ENCODE peak calls at places on chromosome 15, in six cellular contexts. M is WERI-Rb-1, F is choroid plexus epithelial cell, S is mucosa of descending colon, G is heart right ventricle, H is Panc1. A is an unnamed sample.

GRCh38 chr15:65869127-65869953 is at the start of gene RAB11A:
- DNase-seq in M (peak; percentile 98), F (peak; percentile 98), S (peak; percentile 95), G (peak; percentile 95), H (peak; percentile 71), A (peak; percentile 96)

GRCh38 chr15:56971571-56971970 is 53.1 kb downstream of the TCF12 start:
- DNase-seq in M (no peak), F (peak; percentile 43), S (no peak), G (no peak), H (no peak), A (peak; percentile 39)

GRCh38 chr15:85479071-85479647 is 98.8 kb downstream of the AKAP13 start:
- DNase-seq in M (no peak), F (peak; percentile 71), S (no peak), G (no peak), H (no peak), A (peak; percentile 75)

GRCh38 chr15:99279783-99280307 is 28.6 kb downstream of the LRRC28 start:
- DNase-seq in M (no peak), F (no peak), S (no peak), G (no peak), H (no peak), A (no peak)

GRCh38 chr15:100229181-100230163 is 112.3 kb downstream of the ADAMTS17 start:
- DNase-seq in M (no peak), F (no peak), S (no peak), G (no peak), H (no peak), A (no peak)

GRCh38 chr15:60655252-60655651 is 176.3 kb upstream of the ICE2 start:
- DNase-seq in M (no peak), F (no peak), S (no peak), G (no peak), H (no peak), A (no peak)

GRCh38 chr15:40192942-40193341 is 32.1 kb downstream of the BUB1B start:
- DNase-seq in M (no peak), F (peak; percentile 34), S (no peak), G (no peak), H (no peak), A (peak; percentile 84)

GRCh38 chr15:95018888-95019545 is 787.7 kb downstream of the MCTP2 start:
- DNase-seq in M (no peak), F (peak; percentile 91), S (no peak), G (no peak), H (peak; percentile 60), A (peak; percentile 25)

GRCh38 chr15:98953950-98954349 is 53.6 kb downstream of the PGPEP1L start:
- DNase-seq in M (no peak), F (no peak), S (no peak), G (no peak), H (no peak), A (no peak)

GRCh38 chr15:29704950-29705597 is 117.2 kb downstream of the TJP1 start:
- DNase-seq in M (no peak), F (no peak), S (no peak), G (no peak), H (no peak), A (no peak)

GRCh38 chr15:45630958-45631691 is 3.7 kb upstream of the SQOR start:
- DNase-seq in M (no peak), F (peak; percentile 74), S (peak; percentile 44), G (no peak), H (no peak), A (peak; percentile 94)

GRCh38 chr15:71275098-71275497 is 159.8 kb downstream of the THSD4 start:
- DNase-seq in M (no peak), F (peak; percentile 80), S (no peak), G (no peak), H (no peak), A (peak; percentile 78)

GRCh38 chr15:22257047-22257667 is 176.8 kb downstream of the OR4M2 start:
- DNase-seq in M (no peak), F (no peak), S (no peak), G (no peak), H (no peak), A (peak; percentile 16)

GRCh38 chr15:85624241-85624855 is 170.4 kb downstream of the KLHL25 start:
- DNase-seq in M (no peak), F (no peak), S (no peak), G (peak; percentile 67), H (no peak), A (peak; percentile 76)

GRCh38 chr15:86439614-86440013 is 359.9 kb downstream of the AGBL1 start:
- DNase-seq in M (no peak), F (no peak), S (no peak), G (no peak), H (no peak), A (no peak)

GRCh38 chr15:69394556-69395282 is 19.4 kb upstream of the KIF23 start:
- DNase-seq in M (peak; percentile 91), F (peak; percentile 81), S (peak; percentile 87), G (peak; percentile 81), H (peak; percentile 51), A (peak; percentile 74)
- H3K4me3 ChIP-seq in M (no peak overlapping the region), F (no peak overlapping the region), S (no peak overlapping the region), G (no peak overlapping the region), H (no peak overlapping the region), A (no peak overlapping the region)

DNA sequence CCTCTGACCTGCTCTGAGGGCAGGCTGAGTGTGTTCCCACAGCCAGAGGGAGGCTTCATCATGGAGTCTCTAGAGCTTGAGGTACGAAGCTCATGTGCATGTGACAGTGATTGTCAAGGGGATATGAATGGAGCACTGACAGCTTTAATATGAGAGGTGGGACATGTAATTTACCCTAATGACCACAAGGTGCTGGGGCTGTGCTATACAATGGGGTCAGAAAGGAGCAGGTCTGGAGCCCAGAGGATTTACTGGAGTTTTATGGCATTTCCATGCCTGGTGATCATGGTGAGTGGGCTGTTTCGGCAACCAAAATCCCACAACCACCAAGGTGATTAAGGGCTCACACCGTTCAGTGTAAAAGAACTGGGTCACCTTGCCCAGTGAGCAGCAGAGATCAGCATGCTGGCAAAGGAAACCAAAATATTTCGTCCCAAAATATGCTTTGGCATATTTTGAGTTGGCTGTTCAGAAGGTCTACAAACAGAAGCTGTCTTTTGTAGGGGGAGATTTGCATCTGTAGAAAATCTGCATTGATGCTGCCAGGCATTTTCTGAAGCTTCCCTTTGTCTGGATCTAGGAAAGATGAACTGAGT is 40.1 kb upstream of the RASGRF1 start:
- DNase-seq in M (peak; percentile 16), F (no peak), S (no peak), G (no peak), H (no peak), A (no peak)
- TF ChIP-seq CTCF in M (peak; percentile 53), F (peak; percentile 26), S (no peak), G (no peak), H (peak; percentile 16), A (no peak)

GRCh38 chr15:36390491-36390890 is 188.9 kb upstream of the CDIN1 start:
- DNase-seq in M (no peak), F (no peak), S (no peak), G (no peak), H (no peak), A (no peak)
- H3K4me3 ChIP-seq in M (no peak overlapping the region), F (no peak overlapping the region), S (no peak overlapping the region), G (no peak overlapping the region), H (no peak overlapping the region), A (no peak overlapping the region)

DNA sequence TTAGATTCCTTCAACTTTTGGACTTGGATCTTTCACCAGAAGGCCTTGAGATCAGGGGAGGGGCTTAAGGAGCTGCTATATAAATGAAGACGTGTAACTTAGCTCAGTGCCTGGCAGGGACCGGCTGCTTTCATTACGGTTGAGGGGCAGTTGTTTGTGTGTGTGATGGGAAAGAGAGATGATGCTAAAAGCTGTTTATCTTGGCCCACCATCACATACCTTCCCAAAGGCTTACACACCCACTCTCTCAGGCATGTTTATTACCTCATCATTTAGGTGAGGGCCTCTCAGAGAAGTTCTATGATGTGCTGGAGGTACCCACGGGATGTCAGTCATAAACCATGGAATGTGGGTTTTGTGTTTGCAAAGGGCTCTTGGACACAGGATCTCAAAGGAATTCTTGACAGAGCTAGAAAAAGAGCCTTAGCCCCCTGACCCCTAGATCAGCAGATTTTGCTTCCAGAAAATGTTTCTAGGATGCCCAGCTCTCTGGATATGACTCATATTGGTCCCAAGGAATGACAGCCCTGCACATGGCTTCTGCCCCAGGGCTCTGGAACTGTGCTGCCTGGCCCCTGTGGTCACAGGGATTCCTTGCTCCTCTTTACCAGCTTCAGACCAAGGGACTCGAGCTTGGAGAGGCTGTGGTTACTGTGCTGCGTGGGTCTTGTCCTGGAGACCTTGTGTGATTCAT is 15.9 kb upstream of the SMAD3 start:
- DNase-seq in M (no peak), F (peak; percentile 85), S (no peak), G (no peak), H (no peak), A (peak; percentile 80)
- TF ChIP-seq CTCF in M (no peak), F (no peak), S (no peak), G (no peak), H (no peak), A (no peak)

DNA sequence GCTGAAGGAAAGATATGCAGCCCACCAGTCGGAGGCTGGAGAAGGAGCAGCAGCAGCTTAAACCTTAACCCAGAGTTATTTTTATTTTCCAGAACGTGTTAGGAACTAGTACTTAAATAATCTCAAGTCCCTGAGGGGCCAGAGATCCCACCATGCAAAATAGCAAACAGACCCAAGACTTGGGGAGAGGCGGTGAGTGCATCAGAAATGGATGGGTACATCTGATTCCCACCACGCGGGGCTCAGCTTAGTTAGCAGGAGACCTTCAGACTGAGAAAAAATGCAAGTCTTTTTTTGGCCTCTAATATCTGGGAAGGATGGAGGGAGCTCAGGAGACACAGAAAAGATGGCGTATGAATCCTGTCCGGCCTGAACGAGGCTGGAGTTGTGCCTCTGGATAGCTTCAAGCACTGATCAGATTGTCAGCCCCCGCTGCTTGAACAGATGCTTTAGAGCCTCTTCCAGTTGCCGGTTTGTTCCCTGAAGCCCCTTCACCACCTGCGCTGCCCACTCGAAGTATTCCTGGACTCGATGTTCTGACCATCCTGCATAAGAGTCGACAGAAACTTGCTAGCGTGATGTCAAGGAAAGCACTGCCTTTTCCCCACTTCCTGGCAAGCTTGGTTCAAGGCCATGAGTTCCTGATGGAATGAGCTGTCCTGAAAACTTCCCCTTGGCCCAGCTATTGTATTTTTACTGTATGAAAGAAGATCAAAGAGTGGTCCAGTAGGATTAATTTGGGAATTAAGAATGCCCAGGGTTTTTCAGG is 1.3 kb downstream of the HDDC3 start:
- DNase-seq in M (no peak), F (no peak), S (no peak), G (no peak), H (no peak), A (peak; percentile 35)
- H3K4me3 ChIP-seq in M (no peak overlapping the region), F (peak overlapping the region; percentile 62), S (no peak overlapping the region), G (peak overlapping the region; percentile 92), H (peak overlapping the region; percentile 76), A (peak overlapping the region; percentile 74)

DNA sequence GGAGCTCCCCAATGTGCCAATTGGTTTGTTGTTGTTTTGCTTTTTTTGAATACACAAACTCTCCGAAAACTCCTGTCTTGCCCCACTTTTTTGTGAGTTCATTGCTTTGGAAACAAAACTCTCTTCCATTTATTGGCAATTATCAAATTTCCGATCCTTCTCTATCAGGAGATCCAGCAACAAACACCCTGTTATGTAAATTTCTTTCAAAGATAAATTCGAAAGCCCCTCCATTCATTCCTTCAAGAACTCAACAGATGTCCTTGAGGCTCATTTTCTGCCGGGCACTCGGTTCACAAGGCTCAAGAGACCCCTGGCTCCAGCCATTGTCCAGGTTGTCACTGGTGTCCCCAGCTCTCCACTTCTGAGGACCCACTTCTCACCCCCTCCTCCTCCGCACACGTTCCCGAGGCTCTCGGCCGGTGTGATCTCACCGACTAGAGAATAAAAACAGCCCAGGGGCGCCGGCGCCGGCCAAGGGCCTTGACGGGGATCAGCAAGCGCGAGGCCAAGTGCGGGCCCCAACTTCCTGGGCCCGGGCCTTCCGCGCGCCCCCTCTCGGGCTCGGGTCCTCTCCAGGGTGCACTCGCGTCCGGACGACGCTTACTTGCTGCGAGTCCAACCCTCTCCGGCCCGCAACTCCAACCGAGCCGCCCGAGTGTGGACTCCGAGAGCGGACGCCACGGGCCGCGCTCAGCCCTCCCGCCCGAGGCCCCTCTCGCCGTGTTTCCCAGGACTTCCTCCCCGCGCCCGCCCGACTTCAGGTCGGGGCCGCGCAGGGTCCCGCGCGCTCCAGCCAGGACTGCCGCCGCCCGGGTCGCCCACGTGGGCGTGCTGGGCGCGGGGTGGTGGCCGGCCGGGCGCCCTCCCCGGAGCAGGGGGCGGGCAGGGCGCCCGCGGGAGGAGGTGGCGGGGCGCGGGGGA is 533 bp upstream of the SMAD3 start:
- DNase-seq in M (no peak), F (no peak), S (peak; percentile 82), G (no peak), H (no peak), A (no peak)
- TF ChIP-seq CTCF in M (no peak), F (no peak), S (no peak), G (no peak), H (peak; percentile 2), A (no peak)